ENCODE peak calls at places on chromosome 2, in ten cellular contexts. X, L, Q, J, R, G, W, A, T and F are unnamed samples.

GRCh38 chr2:221570321-221571107 is 1.6 kb downstream of the EPHA4 start:
- DNase-seq in X (peak; percentile 21), L (no peak), Q (peak; percentile 24), J (peak; percentile 50), R (peak; percentile 6), G (no peak), W (peak; percentile 20), A (no peak), T (no peak), F (no peak)

GRCh38 chr2:239864247-239865058 is 160.7 kb downstream of the NDUFA10 start:
- DNase-seq in X (no peak), L (no peak), Q (no peak), J (no peak), R (no peak), G (no peak), W (no peak), A (no peak), T (no peak), F (no peak)

GRCh38 chr2:240466579-240467148 is 31.2 kb downstream of the GPC1 start:
- DNase-seq in X (no peak), L (no peak), Q (peak; percentile 42), J (no peak), R (no peak), G (peak; percentile 8), W (no peak), A (no peak), T (no peak), F (no peak)

GRCh38 chr2:227183657-227184367 is 19.4 kb downstream of the COL4A3 start:
- DNase-seq in X (peak; percentile 11), L (no peak), Q (no peak), J (no peak), R (no peak), G (no peak), W (no peak), A (no peak), T (peak; percentile 53), F (no peak)

GRCh38 chr2:49241506-49241905 is 87.2 kb upstream of the FSHR start:
- DNase-seq in X (no peak), L (no peak), Q (no peak), J (no peak), R (no peak), G (no peak), W (no peak), A (no peak), T (no peak), F (no peak)

GRCh38 chr2:96788393-96789244 is 27.4 kb upstream of the CNNM3 start:
- DNase-seq in X (peak; percentile 32), L (peak; percentile 44), Q (no peak), J (no peak), R (peak; percentile 24), G (no peak), W (no peak), A (no peak), T (peak; percentile 42), F (peak; percentile 69)

GRCh38 chr2:120912101-120912985 is 176.7 kb downstream of the GLI2 start:
- DNase-seq in X (peak; percentile 90), L (peak; percentile 81), Q (peak; percentile 91), J (no peak), R (no peak), G (no peak), W (no peak), A (no peak), T (peak; percentile 96), F (peak; percentile 50)

GRCh38 chr2:158463496-158464095 is 6.8 kb downstream of the PKP4 start:
- DNase-seq in X (peak; percentile 19), L (no peak), Q (no peak), J (no peak), R (no peak), G (no peak), W (no peak), A (no peak), T (no peak), F (no peak)

DNA sequence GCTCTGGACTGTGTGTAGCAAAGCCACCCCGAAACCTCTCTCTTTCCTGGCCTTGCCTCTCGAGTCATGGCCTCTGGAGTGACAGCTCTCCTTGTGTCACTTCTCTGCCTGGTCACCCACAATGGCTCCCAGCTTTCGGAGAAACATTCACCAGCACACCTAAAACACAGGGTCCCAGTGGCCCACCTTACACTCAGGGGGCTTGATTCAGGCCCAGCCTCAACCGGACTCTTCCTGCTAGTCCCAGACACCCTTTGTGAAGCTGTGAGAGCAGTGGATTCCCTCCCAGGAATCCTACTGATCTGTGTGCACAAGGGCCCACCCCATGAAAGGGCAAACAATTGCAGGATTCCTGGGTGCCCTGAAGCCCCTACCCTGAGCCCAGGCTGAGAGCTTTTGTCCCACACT is 137.2 kb upstream of the HAAO start:
- DNase-seq in X (no peak), L (no peak), Q (no peak), J (no peak), R (no peak), G (no peak), W (no peak), A (no peak), T (no peak), F (no peak)
- TF ChIP-seq CTCF in X (no peak), L (no peak), Q (no peak), J (no peak), R (no peak), G (no peak), W (no peak), A (no peak), T (no peak), F (no peak)

DNA sequence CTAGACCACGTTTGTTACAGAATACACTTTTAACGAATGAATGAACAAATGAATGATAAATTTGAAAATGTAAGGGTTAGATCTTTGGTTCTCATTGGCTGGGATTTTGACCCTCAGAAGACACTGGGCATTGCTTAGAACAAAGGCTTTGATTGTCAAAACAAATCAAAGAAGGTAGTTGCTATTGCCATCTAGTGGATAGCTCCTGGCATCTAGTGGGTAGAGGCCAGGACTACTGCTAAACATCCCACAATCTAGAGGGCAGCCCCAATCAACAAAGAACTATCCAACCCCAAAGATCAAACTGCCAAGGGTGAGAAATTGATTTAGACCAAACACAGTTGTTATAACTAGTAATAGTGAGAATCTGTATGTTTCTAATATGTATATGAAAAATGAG is 552.3 kb downstream of the KCNJ3 start:
- DNase-seq in X (no peak), L (no peak), Q (no peak), J (peak; percentile 17), R (no peak), G (no peak), W (no peak), A (peak; percentile 7), T (peak; percentile 20), F (no peak)
- TF ChIP-seq CTCF in X (no peak), L (no peak), Q (no peak), J (peak; percentile 30), R (peak; percentile 50), G (peak; percentile 34), W (peak; percentile 33), A (peak; percentile 52), T (peak; percentile 15), F (no peak)

GRCh38 chr2:129849559-129850160 is 129.8 kb upstream of the RAB6C start:
- DNase-seq in X (peak; percentile 86), L (no peak), Q (no peak), J (peak; percentile 74), R (no peak), G (no peak), W (peak; percentile 84), A (peak; percentile 53), T (peak; percentile 76), F (no peak)
- TF ChIP-seq CTCF in X (peak; percentile 55), L (peak; percentile 64), Q (no peak), J (peak; percentile 37), R (peak; percentile 49), G (peak; percentile 79), W (peak; percentile 60), A (peak; percentile 71), T (peak; percentile 69), F (peak; percentile 79)

DNA sequence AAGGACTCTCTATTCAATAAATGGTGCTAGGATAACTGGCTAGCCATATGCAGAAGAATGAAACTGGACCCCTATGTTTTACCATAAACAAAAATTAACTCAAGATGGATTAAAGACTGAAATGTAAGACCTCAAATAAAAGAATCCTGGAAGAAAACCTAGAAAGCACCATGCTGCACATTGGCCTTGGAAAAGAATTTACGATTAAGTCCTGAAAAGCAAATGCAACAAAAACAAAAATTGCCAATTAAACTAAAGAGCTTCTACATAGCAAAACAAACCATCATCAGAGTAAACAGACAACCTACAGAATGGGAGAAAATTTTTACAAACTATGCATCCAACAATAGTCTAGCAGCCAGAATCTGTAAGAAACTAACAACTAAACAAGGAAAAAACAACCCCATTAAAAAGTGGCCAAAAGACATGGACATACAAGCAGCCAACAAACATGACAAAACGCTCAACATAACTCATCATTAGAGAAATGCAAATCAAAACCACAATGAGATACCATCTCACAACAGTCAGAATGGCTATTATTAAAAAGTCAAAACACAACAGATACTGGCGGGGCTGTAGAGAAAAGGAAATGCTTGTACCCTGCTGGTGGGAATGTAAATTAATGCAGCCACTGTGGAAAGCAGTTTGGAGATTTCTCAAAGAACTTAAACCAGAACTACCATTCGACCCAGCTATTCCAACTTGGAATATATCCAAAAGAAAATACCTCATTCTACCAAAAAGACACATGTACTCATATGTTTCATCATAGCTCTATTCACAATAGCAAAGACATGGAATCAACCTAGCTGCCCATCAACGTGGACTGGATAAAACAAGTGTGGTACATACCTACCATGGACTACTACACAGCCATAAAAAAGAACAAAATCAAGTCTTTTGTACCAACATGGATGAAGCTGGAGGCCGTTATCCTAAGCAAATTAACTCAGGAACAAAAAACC is 30.6 kb downstream of the SEPTIN10 start:
- DNase-seq in X (peak; percentile 53), L (no peak), Q (no peak), J (no peak), R (no peak), G (no peak), W (no peak), A (no peak), T (no peak), F (no peak)
- TF ChIP-seq CTCF in X (no peak), L (no peak), Q (no peak), J (no peak), R (no peak), G (no peak), W (no peak), A (no peak), T (no peak), F (no peak)

GRCh38 chr2:219457784-219458369 is 23.2 kb downstream of the SPEG start:
- DNase-seq in X (no peak), L (no peak), Q (no peak), J (no peak), R (no peak), G (no peak), W (no peak), A (no peak), T (peak; percentile 24), F (no peak)
- TF ChIP-seq CTCF in X (no peak), L (no peak), Q (no peak), J (no peak), R (no peak), G (peak; percentile 20), W (no peak), A (no peak), T (no peak), F (no peak)